ENCODE peak calls at places on chromosomes 7 and 10, in four cellular contexts. F is fibroblast of lung; Q is CD8-positive, alpha-beta T cell; R is heart left ventricle. J is an unnamed sample.

GRCh38 chr10:76428541-76429330 is 997.3 kb downstream of the LRMDA start:
- DNase-seq in Q (no peak), R (no peak), F (peak; percentile 96), J (no peak)

GRCh38 chr7:20894806-20895205 is 108.1 kb upstream of the SP8 start:
- DNase-seq in R (no peak), Q (no peak), F (peak; percentile 6), J (no peak)

GRCh38 chr7:64849250-64849923 is 53.7 kb upstream of the ZNF273 start:
- DNase-seq in F (no peak), R (no peak), Q (no peak), J (no peak)

GRCh38 chr10:16809074-16809718 is 8.0 kb downstream of the RSU1 start:
- DNase-seq in F (peak; percentile 42), Q (peak; percentile 35), R (no peak), J (peak; percentile 56)

GRCh38 chr7:1354661-1355567 is 104.4 kb downstream of the MICALL2 start:
- DNase-seq in F (no peak), Q (no peak), R (peak; percentile 49), J (no peak)

GRCh38 chr10:74282151-74282852 is 131.3 kb downstream of the ADK start:
- DNase-seq in R (no peak), F (peak; percentile 79), Q (no peak), J (no peak)

GRCh38 chr10:28794986-28795385 is 117.7 kb downstream of the BAMBI start:
- DNase-seq in F (no peak), R (no peak), Q (no peak), J (no peak)

GRCh38 chr7:75054744-75055527 is 18.7 kb downstream of the RCC1L start:
- DNase-seq in F (peak; percentile 93), R (peak; percentile 79), Q (no peak), J (no peak)

GRCh38 chr7:101677421-101678137 is 48.5 kb upstream of the MYL10 start:
- DNase-seq in Q (no peak), F (no peak), R (no peak), J (no peak)

GRCh38 chr7:3965794-3966395 is 664.8 kb downstream of the SDK1 start:
- DNase-seq in F (no peak), R (no peak), Q (no peak), J (no peak)

GRCh38 chr10:17847586-17848296 is 38.6 kb downstream of the MRC1 start:
- DNase-seq in R (no peak), Q (no peak), F (peak; percentile 51), J (no peak)

GRCh38 chr7:26153246-26153822 is 1.3 kb downstream of the NFE2L3 start:
- DNase-seq in Q (no peak), R (no peak), F (peak; percentile 24), J (peak; percentile 23)

GRCh38 chr7:8638076-8638475 is 204.7 kb downstream of the NXPH1 start:
- DNase-seq in Q (no peak), F (no peak), R (no peak), J (peak; percentile 8)

GRCh38 chr10:103395754-103396066 is 565 bp downstream of the ATP5MK start:
- DNase-seq in R (no peak), Q (no peak), F (peak; percentile 25), J (peak; percentile 25)

GRCh38 chr7:20865684-20866083 is 79.0 kb upstream of the SP8 start:
- DNase-seq in R (no peak), F (no peak), Q (no peak), J (no peak)

GRCh38 chr7:157501576-157501975 is 164.8 kb downstream of the DNAJB6 start:
- DNase-seq in Q (no peak), F (no peak), R (no peak), J (no peak)

GRCh38 chr10:70381491-70382421 is 669 bp downstream of the LRRC20 start:
- DNase-seq in Q (peak; percentile 20), F (peak; percentile 20), R (peak; percentile 75), J (peak; percentile 35)

GRCh38 chr10:102393411-102394078 is 2.0 kb upstream of the NFKB2 start:
- DNase-seq in R (no peak), Q (no peak), F (no peak), J (no peak)

GRCh38 chr7:22351329-22351692 is 5.6 kb downstream of the RAPGEF5 start:
- DNase-seq in R (no peak), F (no peak), Q (no peak), J (no peak)

GRCh38 chr7:4794591-4795350 is 19.3 kb downstream of the AP5Z1 start:
- DNase-seq in Q (no peak), R (no peak), F (no peak), J (no peak)

GRCh38 chr10:73424478-73424877 is 8.9 kb downstream of the MSS51 start:
- DNase-seq in R (no peak), Q (no peak), F (no peak), J (no peak)

GRCh38 chr7:43501881-43502280 is 81.0 kb upstream of the STK17A start:
- DNase-seq in F (peak; percentile 47), Q (no peak), R (no peak), J (no peak)

GRCh38 chr10:33010132-33011037 is 52.4 kb upstream of the ITGB1 start:
- DNase-seq in F (peak; percentile 80), R (no peak), Q (peak; percentile 8), J (no peak)

GRCh38 chr10:111600772-111601171 is 523.9 kb downstream of the ADRA2A start:
- DNase-seq in Q (no peak), R (no peak), F (no peak), J (peak; percentile 50)

GRCh38 chr10:62050941-62051433 is 149.5 kb downstream of the ARID5B start:
- DNase-seq in F (peak; percentile 93), Q (peak; percentile 32), R (peak; percentile 66), J (peak; percentile 50)

GRCh38 chr10:30495687-30496086 is 61.7 kb downstream of the MAP3K8 start:
- DNase-seq in Q (no peak), R (no peak), F (no peak), J (no peak)

GRCh38 chr10:104938031-104938430 is 296.9 kb downstream of the SORCS3 start:
- DNase-seq in R (no peak), F (no peak), Q (no peak), J (no peak)

GRCh38 chr10:52853704-52854103 is 81.1 kb upstream of the MBL2 start:
- DNase-seq in Q (no peak), F (no peak), R (no peak), J (no peak)

GRCh38 chr10:73859441-73860049 is 14.8 kb downstream of the CAMK2G start:
- DNase-seq in R (no peak), F (no peak), Q (peak; percentile 34), J (peak; percentile 34)

DNA sequence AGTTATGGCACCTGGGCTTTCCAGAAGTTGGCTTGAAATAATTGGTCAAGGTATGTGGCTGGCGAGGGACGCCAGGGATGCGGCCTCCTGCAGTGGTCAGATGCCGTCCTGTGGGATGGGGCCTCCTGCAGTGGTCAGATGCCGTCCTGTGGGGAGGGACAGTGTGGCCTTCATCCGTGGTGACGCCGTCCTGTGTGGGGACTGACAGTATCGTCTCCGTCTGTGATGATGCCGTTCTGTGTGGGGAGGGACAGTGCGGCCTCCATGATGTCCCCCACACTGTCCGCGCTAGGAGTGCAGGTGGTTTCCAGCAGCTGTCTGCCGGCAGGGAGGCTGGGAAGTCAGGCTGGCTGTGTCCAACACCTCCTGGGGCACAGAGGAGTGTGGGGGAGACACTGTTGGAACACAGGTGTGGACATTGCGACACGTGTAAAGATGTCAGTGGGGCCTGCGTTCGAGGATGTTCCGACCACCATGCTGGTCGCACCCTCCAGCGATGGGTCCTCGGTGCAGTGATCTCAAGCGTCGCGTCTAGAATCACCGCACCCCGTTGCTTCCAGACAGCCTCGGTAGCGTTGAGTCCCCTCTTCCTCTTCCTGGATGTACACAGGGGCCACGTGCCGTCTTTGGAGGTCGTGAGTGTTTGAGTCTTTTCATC is 52.6 kb downstream of the INPP5A start:
- DNase-seq in Q (no peak), F (no peak), R (no peak), J (no peak)
- H3K27ac ChIP-seq in Q (no peak overlapping the region), F (no peak overlapping the region), R (peak overlapping the region; percentile 67), J (peak overlapping the region; percentile 72)

GRCh38 chr7:30282735-30283134 is 1.7 kb upstream of the ZNRF2 start:
- DNase-seq in Q (no peak), R (no peak), F (no peak), J (no peak)

GRCh38 chr7:30285531-30286284 is 1.3 kb downstream of the ZNRF2 start:
- DNase-seq in F (peak; percentile 61), R (peak; percentile 75), Q (peak; percentile 35), J (peak; percentile 52)

GRCh38 chr7:30285067-30285530 is 702 bp downstream of the ZNRF2 start:
- DNase-seq in R (peak; percentile 70), F (peak; percentile 24), Q (peak; percentile 17), J (peak; percentile 33)

GRCh38 chr7:30286749-30287148 is 2.4 kb downstream of the ZNRF2 start:
- DNase-seq in F (no peak), R (no peak), Q (no peak), J (no peak)

DNA sequence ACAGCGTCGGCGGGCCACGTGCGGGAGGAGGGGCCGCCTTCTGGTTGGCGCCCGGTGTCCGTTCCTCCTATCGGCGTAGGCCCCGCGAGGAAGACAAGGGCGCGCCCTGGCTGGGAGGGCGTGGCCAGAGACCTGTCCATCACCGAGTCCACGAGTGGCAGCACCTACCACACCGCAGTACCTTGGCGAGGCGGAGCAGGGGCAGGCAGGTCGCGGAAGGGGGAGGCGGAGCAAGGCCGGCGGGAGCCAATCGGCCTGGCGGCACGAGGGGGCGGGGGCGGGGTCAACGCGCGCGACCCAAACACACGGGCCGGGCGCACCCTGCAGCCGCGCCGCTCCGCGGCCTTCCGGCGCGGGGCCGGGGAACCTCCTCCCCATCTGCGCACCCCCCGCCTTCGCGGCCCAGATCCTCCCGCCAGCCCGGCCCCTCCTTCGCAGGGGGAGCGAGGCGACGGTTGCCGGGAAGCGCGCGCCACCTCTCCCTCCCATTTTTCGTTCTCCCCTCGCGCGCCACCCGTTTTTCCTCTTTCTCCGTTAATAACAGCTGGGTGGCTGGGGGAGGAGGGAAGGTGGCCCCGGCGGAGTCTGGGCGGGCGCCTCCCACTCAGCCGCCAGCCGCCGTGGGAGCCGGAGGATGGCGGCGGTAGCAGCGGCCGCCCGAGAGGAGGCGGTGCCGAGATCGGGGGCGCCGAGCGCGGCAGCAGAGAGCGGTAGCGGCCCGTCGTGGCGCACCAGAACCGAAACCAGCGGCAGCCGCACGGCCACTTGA is at the start of gene ZNRF2:
- DNase-seq in R (peak; percentile 99), F (peak; percentile 93), Q (peak; percentile 97), J (peak; percentile 99)
- TF ChIP-seq CTCF in R (peak; percentile 49), F (peak; percentile 31), Q (peak; percentile 46), J (peak; percentile 58)

GRCh38 chr10:88833156-88833555 is 18.5 kb downstream of the ANKRD22 start:
- DNase-seq in R (no peak), F (no peak), Q (no peak), J (no peak)
- H3K4me1 ChIP-seq in R (no peaks in the 10 kb centered on the region), F (no peaks in the 10 kb centered on the region), Q (peaks cover 17% of the 10 kb centered on the region), J (no peaks in the 10 kb centered on the region)

GRCh38 chr10:120948889-120949382 is 97.8 kb downstream of the WDR11 start:
- DNase-seq in Q (peak; percentile 31), R (peak; percentile 86), F (peak; percentile 63), J (peak; percentile 69)

GRCh38 chr10:120944586-120945125 is 93.5 kb downstream of the WDR11 start:
- DNase-seq in F (no peak), Q (no peak), R (no peak), J (no peak)

GRCh38 chr10:120945801-120946302 is 94.7 kb downstream of the WDR11 start:
- DNase-seq in Q (no peak), F (peak; percentile 9), R (no peak), J (peak; percentile 25)

GRCh38 chr10:120945182-120945581 is 94.0 kb downstream of the WDR11 start:
- DNase-seq in Q (no peak), R (no peak), F (no peak), J (no peak)

DNA sequence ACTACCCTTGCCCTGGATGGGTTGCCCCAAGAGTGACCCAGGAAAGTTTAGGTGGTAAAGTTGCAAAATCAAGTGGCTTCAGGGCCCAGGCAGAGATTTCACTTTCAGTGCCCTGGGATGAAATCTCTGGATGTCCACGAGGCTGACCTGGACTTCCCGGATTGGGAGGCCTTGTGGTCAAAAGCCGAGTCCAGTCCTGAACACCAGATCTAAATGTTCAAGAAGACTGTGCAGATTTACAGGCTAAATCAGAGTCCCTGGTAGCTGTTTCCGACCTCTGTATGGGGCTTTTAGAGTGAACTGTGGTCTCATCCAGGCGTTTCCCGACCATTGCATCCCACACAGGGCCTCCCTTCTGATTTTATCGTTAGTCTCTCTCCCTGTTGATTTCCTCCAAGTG is 95.3 kb downstream of the WDR11 start:
- DNase-seq in F (no peak), Q (no peak), R (no peak), J (no peak)
- H3K27ac ChIP-seq in F (no peak overlapping the region), Q (no peak overlapping the region), R (peak overlapping the region; percentile 58), J (peak overlapping the region; percentile 22)

J was measured in transverse colon.